ENCODE peak calls at places on chromosomes 12 and 14, in six cellular contexts. V, B, E, W, J and M are unnamed samples.

GRCh38 chr12:22525426-22525825 is 18.9 kb downstream of the C2CD5 start:
- DNase-seq in J (no peak), V (no peak), B (no peak), E (no peak), W (no peak), M (no peak)

GRCh38 chr12:103783744-103784664 is 57.0 kb downstream of the NT5DC3 start:
- DNase-seq in W (no peak), E (no peak), B (no peak), J (no peak), V (no peak), M (no peak)

GRCh38 chr12:69275471-69275891 is 36.1 kb downstream of the CPSF6 start:
- DNase-seq in V (no peak), J (no peak), E (no peak), W (no peak), B (no peak), M (no peak)

GRCh38 chr14:23409966-23410635 is 2.0 kb upstream of the MYH6 start:
- DNase-seq in J (no peak), W (peak), B (no peak), V (no peak), E (no peak), M (peak)

GRCh38 chr12:121085842-121086353 is 46.8 kb upstream of the P2RX7 start:
- DNase-seq in W (no peak), B (no peak), V (no peak), E (no peak), J (no peak), M (no peak)

GRCh38 chr14:71855399-71856036 is 76.7 kb upstream of the RGS6 start:
- DNase-seq in B (peak), V (peak), J (peak), W (peak), E (peak), M (peak)

GRCh38 chr14:72898448-72898847 is 4.5 kb upstream of the DPF3 start:
- DNase-seq in E (no peak), W (no peak), J (no peak), V (no peak), B (no peak), M (no peak)

GRCh38 chr12:3133410-3133793 is 56.2 kb downstream of the TSPAN9 start:
- DNase-seq in B (no peak), J (no peak), V (no peak), E (no peak), W (no peak), M (no peak)

GRCh38 chr12:111607239-111607638 is 8.1 kb upstream of the ATXN2 start:
- DNase-seq in E (no peak), J (no peak), B (no peak), W (no peak), V (no peak), M (no peak)

GRCh38 chr12:90152897-90153624 is 444.4 kb upstream of the ATP2B1 start:
- DNase-seq in W (no peak), V (peak), B (no peak), J (peak), E (peak), M (no peak)

GRCh38 chr12:124497039-124497438 is 70.4 kb downstream of the NCOR2 start:
- DNase-seq in E (no peak), V (no peak), B (no peak), J (no peak), W (peak), M (peak)

GRCh38 chr14:51018521-51018920 is 74.2 kb upstream of the PYGL start:
- DNase-seq in B (no peak), V (no peak), J (no peak), W (no peak), E (no peak), M (no peak)

GRCh38 chr12:119153477-119154434 is 25.0 kb upstream of the HSPB8 start:
- DNase-seq in V (peak), E (peak), W (peak), B (no peak), J (peak), M (peak)